ENCODE peak calls at places on chromosome 15, in nine cellular contexts. One of them, this sample, is unnamed.

GRCh38 chr15:36880913-36881290 is 219.4 kb downstream of the MEIS2 start:
- DNase-seq in kidney: no peak
- DNase-seq in neural progenitor cell: no peak
- DNase-seq in neural crest cell: no peak
- DNase-seq in astrocyte of the spinal cord: no peak
- DNase-seq in progenitor cell of endocrine pancreas: no peak
- DNase-seq in uterus: no peak
- DNase-seq in GM12865: no peak
- DNase-seq in MM.1S: no peak
- DNase-seq in this sample: no peak

GRCh38 chr15:90557651-90558084 is 27.9 kb downstream of the CRTC3 start:
- DNase-seq in kidney: peak; percentile 72
- DNase-seq in neural progenitor cell: no peak
- DNase-seq in neural crest cell: no peak
- DNase-seq in astrocyte of the spinal cord: peak; percentile 69
- DNase-seq in progenitor cell of endocrine pancreas: no peak
- DNase-seq in uterus: peak; percentile 87
- DNase-seq in GM12865: no peak
- DNase-seq in MM.1S: no peak
- DNase-seq in this sample: no peak

GRCh38 chr15:96974761-96975160 is 644.3 kb downstream of the NR2F2 start:
- DNase-seq in kidney: no peak
- DNase-seq in neural progenitor cell: no peak
- DNase-seq in neural crest cell: no peak
- DNase-seq in astrocyte of the spinal cord: no peak
- DNase-seq in progenitor cell of endocrine pancreas: no peak
- DNase-seq in uterus: no peak
- DNase-seq in GM12865: no peak
- DNase-seq in MM.1S: no peak
- DNase-seq in this sample: no peak

GRCh38 chr15:39434751-39435238 is 146.1 kb upstream of the THBS1 start:
- DNase-seq in kidney: peak; percentile 90
- DNase-seq in neural progenitor cell: no peak
- DNase-seq in neural crest cell: no peak
- DNase-seq in astrocyte of the spinal cord: peak; percentile 39
- DNase-seq in progenitor cell of endocrine pancreas: no peak
- DNase-seq in uterus: no peak
- DNase-seq in GM12865: no peak
- DNase-seq in MM.1S: no peak
- DNase-seq in this sample: no peak

GRCh38 chr15:85172846-85173490 is 191.3 kb downstream of the PDE8A start:
- DNase-seq in kidney: no peak
- DNase-seq in neural progenitor cell: no peak
- DNase-seq in neural crest cell: no peak
- DNase-seq in astrocyte of the spinal cord: no peak
- DNase-seq in progenitor cell of endocrine pancreas: no peak
- DNase-seq in uterus: no peak
- DNase-seq in GM12865: no peak
- DNase-seq in MM.1S: no peak
- DNase-seq in this sample: no peak

GRCh38 chr15:70098461-70099166 is 897 bp upstream of the TLE3 start:
- DNase-seq in kidney: peak; percentile 92
- DNase-seq in neural progenitor cell: peak; percentile 91
- DNase-seq in neural crest cell: peak; percentile 53
- DNase-seq in astrocyte of the spinal cord: peak; percentile 37
- DNase-seq in progenitor cell of endocrine pancreas: peak; percentile 50
- DNase-seq in uterus: peak; percentile 67
- DNase-seq in GM12865: peak; percentile 38
- DNase-seq in MM.1S: peak; percentile 24
- DNase-seq in this sample: peak; percentile 60

GRCh38 chr15:57018151-57018550 is 99.7 kb downstream of the TCF12 start:
- DNase-seq in kidney: no peak
- DNase-seq in neural progenitor cell: no peak
- DNase-seq in neural crest cell: no peak
- DNase-seq in astrocyte of the spinal cord: no peak
- DNase-seq in progenitor cell of endocrine pancreas: no peak
- DNase-seq in uterus: no peak
- DNase-seq in GM12865: no peak
- DNase-seq in MM.1S: no peak
- DNase-seq in this sample: no peak

GRCh38 chr15:85362436-85363048 is 17.9 kb upstream of the AKAP13 start:
- DNase-seq in kidney: no peak
- DNase-seq in neural progenitor cell: no peak
- DNase-seq in neural crest cell: no peak
- DNase-seq in astrocyte of the spinal cord: no peak
- DNase-seq in progenitor cell of endocrine pancreas: no peak
- DNase-seq in uterus: no peak
- DNase-seq in GM12865: no peak
- DNase-seq in MM.1S: no peak
- DNase-seq in this sample: no peak

GRCh38 chr15:70753101-70753829 is 10.1 kb downstream of the UACA start:
- DNase-seq in kidney: no peak
- DNase-seq in neural progenitor cell: no peak
- DNase-seq in neural crest cell: no peak
- DNase-seq in astrocyte of the spinal cord: no peak
- DNase-seq in progenitor cell of endocrine pancreas: no peak
- DNase-seq in uterus: no peak
- DNase-seq in GM12865: no peak
- DNase-seq in MM.1S: no peak
- DNase-seq in this sample: no peak

GRCh38 chr15:57288926-57289650 is 87.2 kb upstream of the CGNL1 start:
- DNase-seq in kidney: no peak
- DNase-seq in neural progenitor cell: no peak
- DNase-seq in neural crest cell: no peak
- DNase-seq in astrocyte of the spinal cord: no peak
- DNase-seq in progenitor cell of endocrine pancreas: no peak
- DNase-seq in uterus: no peak
- DNase-seq in GM12865: no peak
- DNase-seq in MM.1S: no peak
- DNase-seq in this sample: no peak

GRCh38 chr15:27500206-27500605 is 529.2 kb downstream of the GABRG3 start:
- DNase-seq in kidney: no peak
- DNase-seq in neural progenitor cell: no peak
- DNase-seq in neural crest cell: no peak
- DNase-seq in astrocyte of the spinal cord: no peak
- DNase-seq in progenitor cell of endocrine pancreas: no peak
- DNase-seq in uterus: no peak
- DNase-seq in GM12865: no peak
- DNase-seq in MM.1S: no peak
- DNase-seq in this sample: no peak

GRCh38 chr15:73826711-73827243 is 46.6 kb upstream of the TBC1D21 start:
- DNase-seq in kidney: no peak
- DNase-seq in neural progenitor cell: no peak
- DNase-seq in neural crest cell: no peak
- DNase-seq in astrocyte of the spinal cord: no peak
- DNase-seq in progenitor cell of endocrine pancreas: no peak
- DNase-seq in uterus: no peak
- DNase-seq in GM12865: no peak
- DNase-seq in MM.1S: no peak
- DNase-seq in this sample: no peak

GRCh38 chr15:39747326-39747725 is 35.3 kb downstream of the FSIP1 start:
- DNase-seq in kidney: no peak
- DNase-seq in neural progenitor cell: no peak
- DNase-seq in neural crest cell: no peak
- DNase-seq in astrocyte of the spinal cord: peak; percentile 83
- DNase-seq in progenitor cell of endocrine pancreas: no peak
- DNase-seq in uterus: no peak
- DNase-seq in GM12865: no peak
- DNase-seq in MM.1S: no peak
- DNase-seq in this sample: no peak

DNA sequence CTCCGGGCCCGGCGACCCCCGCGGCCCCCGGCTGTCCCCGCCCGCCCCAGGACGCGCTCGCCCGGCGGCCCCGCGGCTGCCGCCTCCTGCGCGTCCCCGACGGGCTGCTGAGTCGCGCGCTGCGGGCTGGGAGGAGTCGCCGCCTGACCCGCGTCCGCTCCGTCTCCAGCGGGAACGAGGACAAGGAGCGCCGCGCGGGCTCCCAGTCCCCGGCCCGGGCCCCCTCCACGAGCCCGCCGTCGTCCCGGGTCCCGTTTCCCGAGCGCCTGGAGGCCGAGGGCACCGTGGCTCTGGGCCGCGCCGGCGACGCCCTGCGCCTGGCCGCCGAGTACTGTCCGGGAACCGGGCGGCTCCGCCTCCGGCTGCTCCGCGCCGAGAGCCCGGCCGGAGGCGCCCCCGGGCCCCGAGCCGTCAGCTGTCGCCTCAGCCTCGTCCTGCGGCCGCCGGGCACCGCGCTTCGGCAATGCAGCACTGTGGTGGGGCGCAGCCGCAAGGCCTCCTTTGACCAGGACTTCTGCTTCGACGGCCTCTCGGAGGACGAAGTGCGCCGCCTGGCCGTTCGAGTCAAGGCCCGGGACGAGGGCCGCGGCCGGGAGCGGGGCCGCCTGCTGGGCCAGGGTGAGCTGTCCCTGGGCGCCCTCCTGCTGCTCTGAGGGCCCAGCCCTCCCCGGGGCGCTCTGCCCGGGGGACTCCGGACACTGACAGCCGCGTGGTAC is 1.5 kb downstream of the C2CD4A start:
- DNase-seq in kidney: peak; percentile 88
- DNase-seq in neural progenitor cell: peak; percentile 80
- DNase-seq in neural crest cell: peak; percentile 41
- DNase-seq in astrocyte of the spinal cord: peak; percentile 29
- DNase-seq in progenitor cell of endocrine pancreas: peak; percentile 47
- DNase-seq in uterus: peak; percentile 39
- DNase-seq in GM12865: peak; percentile 42
- DNase-seq in MM.1S: peak; percentile 50
- DNase-seq in this sample: peak; percentile 55
- TF ChIP-seq CTCF in kidney: no peak
- TF ChIP-seq CTCF in neural progenitor cell: peak; percentile 25
- TF ChIP-seq CTCF in neural crest cell: peak; percentile 41
- TF ChIP-seq CTCF in astrocyte of the spinal cord: no peak
- TF ChIP-seq CTCF in progenitor cell of endocrine pancreas: peak; percentile 41
- TF ChIP-seq CTCF in uterus: no peak
- TF ChIP-seq CTCF in GM12865: no peak
- TF ChIP-seq CTCF in MM.1S: peak; percentile 21
- TF ChIP-seq CTCF in this sample: no peak

GRCh38 chr15:76056931-76057330 is 2.9 kb upstream of the TMEM266 start:
- DNase-seq in kidney: no peak
- DNase-seq in neural progenitor cell: no peak
- DNase-seq in neural crest cell: no peak
- DNase-seq in astrocyte of the spinal cord: no peak
- DNase-seq in progenitor cell of endocrine pancreas: no peak
- DNase-seq in uterus: no peak
- DNase-seq in GM12865: peak; percentile 76
- DNase-seq in MM.1S: peak; percentile 63
- DNase-seq in this sample: no peak

GRCh38 chr15:76057332-76058000 is 2.3 kb upstream of the TMEM266 start:
- DNase-seq in kidney: no peak
- DNase-seq in neural progenitor cell: peak; percentile 63
- DNase-seq in neural crest cell: peak; percentile 60
- DNase-seq in astrocyte of the spinal cord: peak; percentile 35
- DNase-seq in progenitor cell of endocrine pancreas: peak; percentile 17
- DNase-seq in uterus: no peak
- DNase-seq in GM12865: peak; percentile 59
- DNase-seq in MM.1S: peak; percentile 56
- DNase-seq in this sample: peak; percentile 40

GRCh38 chr15:76060098-76060989 is 559 bp downstream of the TMEM266 start:
- DNase-seq in kidney: no peak
- DNase-seq in neural progenitor cell: no peak
- DNase-seq in neural crest cell: no peak
- DNase-seq in astrocyte of the spinal cord: no peak
- DNase-seq in progenitor cell of endocrine pancreas: no peak
- DNase-seq in uterus: no peak
- DNase-seq in GM12865: peak; percentile 68
- DNase-seq in MM.1S: peak; percentile 30
- DNase-seq in this sample: no peak

GRCh38 chr15:76059320-76060097 is at the start of gene TMEM266:
- DNase-seq in kidney: peak; percentile 78
- DNase-seq in neural progenitor cell: peak; percentile 96
- DNase-seq in neural crest cell: peak; percentile 47
- DNase-seq in astrocyte of the spinal cord: peak; percentile 13
- DNase-seq in progenitor cell of endocrine pancreas: peak; percentile 62
- DNase-seq in uterus: peak; percentile 18
- DNase-seq in GM12865: peak; percentile 52
- DNase-seq in MM.1S: peak; percentile 59
- DNase-seq in this sample: peak; percentile 76

GRCh38 chr15:76058714-76059319 is 968 bp upstream of the TMEM266 start:
- DNase-seq in kidney: no peak
- DNase-seq in neural progenitor cell: peak; percentile 52
- DNase-seq in neural crest cell: peak; percentile 8
- DNase-seq in astrocyte of the spinal cord: peak; percentile 7
- DNase-seq in progenitor cell of endocrine pancreas: no peak
- DNase-seq in uterus: no peak
- DNase-seq in GM12865: peak; percentile 38
- DNase-seq in MM.1S: peak; percentile 33
- DNase-seq in this sample: peak; percentile 40
- TF ChIP-seq CTCF in kidney: peak; percentile 17
- TF ChIP-seq CTCF in neural progenitor cell: peak; percentile 25
- TF ChIP-seq CTCF in neural crest cell: no peak
- TF ChIP-seq CTCF in astrocyte of the spinal cord: peak; percentile 27
- TF ChIP-seq CTCF in progenitor cell of endocrine pancreas: no peak
- TF ChIP-seq CTCF in uterus: no peak
- TF ChIP-seq CTCF in GM12865: no peak
- TF ChIP-seq CTCF in MM.1S: peak; percentile 26
- TF ChIP-seq CTCF in this sample: no peak

GRCh38 chr15:66188464-66188863 is 65.1 kb downstream of the MEGF11 start:
- DNase-seq in kidney: no peak
- DNase-seq in neural progenitor cell: no peak
- DNase-seq in neural crest cell: no peak
- DNase-seq in astrocyte of the spinal cord: no peak
- DNase-seq in progenitor cell of endocrine pancreas: no peak
- DNase-seq in uterus: no peak
- DNase-seq in GM12865: no peak
- DNase-seq in MM.1S: no peak
- DNase-seq in this sample: no peak
- TF ChIP-seq CTCF in kidney: no peak
- TF ChIP-seq CTCF in neural progenitor cell: no peak
- TF ChIP-seq CTCF in neural crest cell: no peak
- TF ChIP-seq CTCF in astrocyte of the spinal cord: no peak
- TF ChIP-seq CTCF in progenitor cell of endocrine pancreas: no peak
- TF ChIP-seq CTCF in uterus: no peak
- TF ChIP-seq CTCF in GM12865: no peak
- TF ChIP-seq CTCF in MM.1S: no peak
- TF ChIP-seq CTCF in this sample: no peak

GRCh38 chr15:82901114-82901805 is 51.3 kb downstream of the HOMER2 start:
- DNase-seq in kidney: no peak
- DNase-seq in neural progenitor cell: no peak
- DNase-seq in neural crest cell: no peak
- DNase-seq in astrocyte of the spinal cord: no peak
- DNase-seq in progenitor cell of endocrine pancreas: no peak
- DNase-seq in uterus: no peak
- DNase-seq in GM12865: no peak
- DNase-seq in MM.1S: no peak
- DNase-seq in this sample: no peak
- TF ChIP-seq CTCF in kidney: no peak
- TF ChIP-seq CTCF in neural progenitor cell: no peak
- TF ChIP-seq CTCF in neural crest cell: no peak
- TF ChIP-seq CTCF in astrocyte of the spinal cord: no peak
- TF ChIP-seq CTCF in progenitor cell of endocrine pancreas: no peak
- TF ChIP-seq CTCF in uterus: no peak
- TF ChIP-seq CTCF in GM12865: no peak
- TF ChIP-seq CTCF in MM.1S: no peak
- TF ChIP-seq CTCF in this sample: no peak